ENCODE peak calls at places on chromosome 17, in ten cellular contexts. One of them, this sample, is unnamed.

GRCh38 chr17:14359251-14359939 is 58.5 kb downstream of the HS3ST3B1 start:
- DNase-seq in NCI-H526 treated with DMSO at 0.1 percent for 48 hours: no peak
- DNase-seq in kidney glomerular epithelial cell: peak
- DNase-seq in T-helper 22 cell: no peak
- DNase-seq in stimulated activated CD8-positive, alpha-beta memory T cell treated with anti-CD3 and anti-CD28 coated beads, Interleukin-7, amount 100 ng/mL, for 1 hour: peak
- DNase-seq in ACHN: no peak
- DNase-seq in BE2C: no peak
- DNase-seq in activated T-cell treated with anti-CD3 and anti-CD28 coated beads, Interleukin-2, amount 50 U/mL, for 72 hours: peak
- DNase-seq in activated CD8-positive, alpha-beta T cell treated with anti-CD3 and anti-CD28 coated beads for 36 hours: peak
- DNase-seq in C1 segment of cervical spinal cord: no peak
- DNase-seq in this sample: no peak

GRCh38 chr17:60161598-60162330 is 12.0 kb downstream of the CA4 start:
- DNase-seq in NCI-H526 treated with DMSO at 0.1 percent for 48 hours: no peak
- DNase-seq in kidney glomerular epithelial cell: no peak
- DNase-seq in T-helper 22 cell: no peak
- DNase-seq in stimulated activated CD8-positive, alpha-beta memory T cell treated with anti-CD3 and anti-CD28 coated beads, Interleukin-7, amount 100 ng/mL, for 1 hour: no peak
- DNase-seq in ACHN: no peak
- DNase-seq in BE2C: no peak
- DNase-seq in activated T-cell treated with anti-CD3 and anti-CD28 coated beads, Interleukin-2, amount 50 U/mL, for 72 hours: no peak
- DNase-seq in activated CD8-positive, alpha-beta T cell treated with anti-CD3 and anti-CD28 coated beads for 36 hours: no peak
- DNase-seq in C1 segment of cervical spinal cord: no peak
- DNase-seq in this sample: no peak

GRCh38 chr17:64264891-64265290 is 1.8 kb upstream of the TEX2 start:
- DNase-seq in NCI-H526 treated with DMSO at 0.1 percent for 48 hours: no peak
- DNase-seq in kidney glomerular epithelial cell: peak
- DNase-seq in T-helper 22 cell: no peak
- DNase-seq in stimulated activated CD8-positive, alpha-beta memory T cell treated with anti-CD3 and anti-CD28 coated beads, Interleukin-7, amount 100 ng/mL, for 1 hour: no peak
- DNase-seq in ACHN: no peak
- DNase-seq in BE2C: no peak
- DNase-seq in activated T-cell treated with anti-CD3 and anti-CD28 coated beads, Interleukin-2, amount 50 U/mL, for 72 hours: no peak
- DNase-seq in activated CD8-positive, alpha-beta T cell treated with anti-CD3 and anti-CD28 coated beads for 36 hours: no peak
- DNase-seq in C1 segment of cervical spinal cord: no peak
- DNase-seq in this sample: no peak

GRCh38 chr17:75601057-75601987 is 13.7 kb downstream of the MYO15B start:
- DNase-seq in NCI-H526 treated with DMSO at 0.1 percent for 48 hours: peak
- DNase-seq in kidney glomerular epithelial cell: no peak
- DNase-seq in T-helper 22 cell: no peak
- DNase-seq in stimulated activated CD8-positive, alpha-beta memory T cell treated with anti-CD3 and anti-CD28 coated beads, Interleukin-7, amount 100 ng/mL, for 1 hour: peak
- DNase-seq in ACHN: peak
- DNase-seq in BE2C: peak
- DNase-seq in activated T-cell treated with anti-CD3 and anti-CD28 coated beads, Interleukin-2, amount 50 U/mL, for 72 hours: peak
- DNase-seq in activated CD8-positive, alpha-beta T cell treated with anti-CD3 and anti-CD28 coated beads for 36 hours: peak
- DNase-seq in C1 segment of cervical spinal cord: peak
- DNase-seq in this sample: peak

GRCh38 chr17:5000237-5000639 is 2.5 kb downstream of the KIF1C start:
- DNase-seq in NCI-H526 treated with DMSO at 0.1 percent for 48 hours: no peak
- DNase-seq in kidney glomerular epithelial cell: no peak
- DNase-seq in T-helper 22 cell: no peak
- DNase-seq in stimulated activated CD8-positive, alpha-beta memory T cell treated with anti-CD3 and anti-CD28 coated beads, Interleukin-7, amount 100 ng/mL, for 1 hour: no peak
- DNase-seq in ACHN: no peak
- DNase-seq in BE2C: no peak
- DNase-seq in activated T-cell treated with anti-CD3 and anti-CD28 coated beads, Interleukin-2, amount 50 U/mL, for 72 hours: no peak
- DNase-seq in activated CD8-positive, alpha-beta T cell treated with anti-CD3 and anti-CD28 coated beads for 36 hours: no peak
- DNase-seq in C1 segment of cervical spinal cord: no peak
- DNase-seq in this sample: no peak

GRCh38 chr17:49496183-49496865 is 1.2 kb downstream of the NGFR start:
- DNase-seq in NCI-H526 treated with DMSO at 0.1 percent for 48 hours: no peak
- DNase-seq in kidney glomerular epithelial cell: no peak
- DNase-seq in T-helper 22 cell: peak
- DNase-seq in stimulated activated CD8-positive, alpha-beta memory T cell treated with anti-CD3 and anti-CD28 coated beads, Interleukin-7, amount 100 ng/mL, for 1 hour: peak
- DNase-seq in ACHN: peak
- DNase-seq in BE2C: peak
- DNase-seq in activated T-cell treated with anti-CD3 and anti-CD28 coated beads, Interleukin-2, amount 50 U/mL, for 72 hours: peak
- DNase-seq in activated CD8-positive, alpha-beta T cell treated with anti-CD3 and anti-CD28 coated beads for 36 hours: peak
- DNase-seq in C1 segment of cervical spinal cord: peak
- DNase-seq in this sample: no peak

GRCh38 chr17:22265807-22266206 is 573.5 kb downstream of the KCNJ18 start:
- DNase-seq in NCI-H526 treated with DMSO at 0.1 percent for 48 hours: no peak
- DNase-seq in kidney glomerular epithelial cell: no peak
- DNase-seq in T-helper 22 cell: no peak
- DNase-seq in stimulated activated CD8-positive, alpha-beta memory T cell treated with anti-CD3 and anti-CD28 coated beads, Interleukin-7, amount 100 ng/mL, for 1 hour: no peak
- DNase-seq in ACHN: no peak
- DNase-seq in BE2C: no peak
- DNase-seq in activated T-cell treated with anti-CD3 and anti-CD28 coated beads, Interleukin-2, amount 50 U/mL, for 72 hours: no peak
- DNase-seq in activated CD8-positive, alpha-beta T cell treated with anti-CD3 and anti-CD28 coated beads for 36 hours: no peak
- DNase-seq in C1 segment of cervical spinal cord: no peak
- DNase-seq in this sample: no peak

GRCh38 chr17:81364278-81365147 is 30.7 kb upstream of the BAHCC1 start:
- DNase-seq in NCI-H526 treated with DMSO at 0.1 percent for 48 hours: no peak
- DNase-seq in kidney glomerular epithelial cell: no peak
- DNase-seq in T-helper 22 cell: no peak
- DNase-seq in stimulated activated CD8-positive, alpha-beta memory T cell treated with anti-CD3 and anti-CD28 coated beads, Interleukin-7, amount 100 ng/mL, for 1 hour: no peak
- DNase-seq in ACHN: no peak
- DNase-seq in BE2C: no peak
- DNase-seq in activated T-cell treated with anti-CD3 and anti-CD28 coated beads, Interleukin-2, amount 50 U/mL, for 72 hours: no peak
- DNase-seq in activated CD8-positive, alpha-beta T cell treated with anti-CD3 and anti-CD28 coated beads for 36 hours: no peak
- DNase-seq in C1 segment of cervical spinal cord: no peak
- DNase-seq in this sample: no peak

GRCh38 chr17:382644-383533 is 30.3 kb upstream of the RPH3AL start:
- DNase-seq in NCI-H526 treated with DMSO at 0.1 percent for 48 hours: no peak
- DNase-seq in kidney glomerular epithelial cell: peak
- DNase-seq in T-helper 22 cell: no peak
- DNase-seq in stimulated activated CD8-positive, alpha-beta memory T cell treated with anti-CD3 and anti-CD28 coated beads, Interleukin-7, amount 100 ng/mL, for 1 hour: no peak
- DNase-seq in ACHN: no peak
- DNase-seq in BE2C: peak
- DNase-seq in activated T-cell treated with anti-CD3 and anti-CD28 coated beads, Interleukin-2, amount 50 U/mL, for 72 hours: no peak
- DNase-seq in activated CD8-positive, alpha-beta T cell treated with anti-CD3 and anti-CD28 coated beads for 36 hours: no peak
- DNase-seq in C1 segment of cervical spinal cord: no peak
- DNase-seq in this sample: no peak

GRCh38 chr17:888998-889401 is 90.6 kb downstream of the NXN start:
- DNase-seq in NCI-H526 treated with DMSO at 0.1 percent for 48 hours: no peak
- DNase-seq in kidney glomerular epithelial cell: no peak
- DNase-seq in T-helper 22 cell: no peak
- DNase-seq in stimulated activated CD8-positive, alpha-beta memory T cell treated with anti-CD3 and anti-CD28 coated beads, Interleukin-7, amount 100 ng/mL, for 1 hour: no peak
- DNase-seq in ACHN: no peak
- DNase-seq in BE2C: no peak
- DNase-seq in activated T-cell treated with anti-CD3 and anti-CD28 coated beads, Interleukin-2, amount 50 U/mL, for 72 hours: peak
- DNase-seq in activated CD8-positive, alpha-beta T cell treated with anti-CD3 and anti-CD28 coated beads for 36 hours: peak
- DNase-seq in C1 segment of cervical spinal cord: no peak
- DNase-seq in this sample: no peak

GRCh38 chr17:74569392-74570003 is 2.2 kb upstream of the CD300H start:
- DNase-seq in NCI-H526 treated with DMSO at 0.1 percent for 48 hours: no peak
- DNase-seq in kidney glomerular epithelial cell: peak
- DNase-seq in T-helper 22 cell: no peak
- DNase-seq in stimulated activated CD8-positive, alpha-beta memory T cell treated with anti-CD3 and anti-CD28 coated beads, Interleukin-7, amount 100 ng/mL, for 1 hour: no peak
- DNase-seq in ACHN: peak
- DNase-seq in BE2C: no peak
- DNase-seq in activated T-cell treated with anti-CD3 and anti-CD28 coated beads, Interleukin-2, amount 50 U/mL, for 72 hours: peak
- DNase-seq in activated CD8-positive, alpha-beta T cell treated with anti-CD3 and anti-CD28 coated beads for 36 hours: peak
- DNase-seq in C1 segment of cervical spinal cord: peak
- DNase-seq in this sample: no peak

GRCh38 chr17:49162866-49163265 is 30.3 kb downstream of the B4GALNT2 start:
- DNase-seq in NCI-H526 treated with DMSO at 0.1 percent for 48 hours: no peak
- DNase-seq in kidney glomerular epithelial cell: no peak
- DNase-seq in T-helper 22 cell: no peak
- DNase-seq in stimulated activated CD8-positive, alpha-beta memory T cell treated with anti-CD3 and anti-CD28 coated beads, Interleukin-7, amount 100 ng/mL, for 1 hour: no peak
- DNase-seq in ACHN: no peak
- DNase-seq in BE2C: no peak
- DNase-seq in activated T-cell treated with anti-CD3 and anti-CD28 coated beads, Interleukin-2, amount 50 U/mL, for 72 hours: no peak
- DNase-seq in activated CD8-positive, alpha-beta T cell treated with anti-CD3 and anti-CD28 coated beads for 36 hours: no peak
- DNase-seq in C1 segment of cervical spinal cord: no peak
- DNase-seq in this sample: no peak

GRCh38 chr17:33260638-33261037 is 32.5 kb downstream of the ASIC2 start:
- DNase-seq in NCI-H526 treated with DMSO at 0.1 percent for 48 hours: no peak
- DNase-seq in kidney glomerular epithelial cell: no peak
- DNase-seq in T-helper 22 cell: no peak
- DNase-seq in stimulated activated CD8-positive, alpha-beta memory T cell treated with anti-CD3 and anti-CD28 coated beads, Interleukin-7, amount 100 ng/mL, for 1 hour: no peak
- DNase-seq in ACHN: no peak
- DNase-seq in BE2C: no peak
- DNase-seq in activated T-cell treated with anti-CD3 and anti-CD28 coated beads, Interleukin-2, amount 50 U/mL, for 72 hours: no peak
- DNase-seq in activated CD8-positive, alpha-beta T cell treated with anti-CD3 and anti-CD28 coated beads for 36 hours: no peak
- DNase-seq in C1 segment of cervical spinal cord: no peak
- DNase-seq in this sample: no peak

GRCh38 chr17:46170609-46171432 is 22.4 kb downstream of the KANSL1 start:
- DNase-seq in NCI-H526 treated with DMSO at 0.1 percent for 48 hours: no peak
- DNase-seq in kidney glomerular epithelial cell: no peak
- DNase-seq in T-helper 22 cell: no peak
- DNase-seq in stimulated activated CD8-positive, alpha-beta memory T cell treated with anti-CD3 and anti-CD28 coated beads, Interleukin-7, amount 100 ng/mL, for 1 hour: no peak
- DNase-seq in ACHN: no peak
- DNase-seq in BE2C: no peak
- DNase-seq in activated T-cell treated with anti-CD3 and anti-CD28 coated beads, Interleukin-2, amount 50 U/mL, for 72 hours: no peak
- DNase-seq in activated CD8-positive, alpha-beta T cell treated with anti-CD3 and anti-CD28 coated beads for 36 hours: no peak
- DNase-seq in C1 segment of cervical spinal cord: no peak
- DNase-seq in this sample: no peak

GRCh38 chr17:4750606-4751005 is 10.9 kb upstream of the CXCL16 start:
- DNase-seq in NCI-H526 treated with DMSO at 0.1 percent for 48 hours: no peak
- DNase-seq in kidney glomerular epithelial cell: no peak
- DNase-seq in T-helper 22 cell: no peak
- DNase-seq in stimulated activated CD8-positive, alpha-beta memory T cell treated with anti-CD3 and anti-CD28 coated beads, Interleukin-7, amount 100 ng/mL, for 1 hour: no peak
- DNase-seq in ACHN: no peak
- DNase-seq in BE2C: no peak
- DNase-seq in activated T-cell treated with anti-CD3 and anti-CD28 coated beads, Interleukin-2, amount 50 U/mL, for 72 hours: no peak
- DNase-seq in activated CD8-positive, alpha-beta T cell treated with anti-CD3 and anti-CD28 coated beads for 36 hours: no peak
- DNase-seq in C1 segment of cervical spinal cord: no peak
- DNase-seq in this sample: no peak

GRCh38 chr17:40552806-40553693 is 12.2 kb downstream of the CCR7 start:
- DNase-seq in NCI-H526 treated with DMSO at 0.1 percent for 48 hours: no peak
- DNase-seq in kidney glomerular epithelial cell: no peak
- DNase-seq in T-helper 22 cell: no peak
- DNase-seq in stimulated activated CD8-positive, alpha-beta memory T cell treated with anti-CD3 and anti-CD28 coated beads, Interleukin-7, amount 100 ng/mL, for 1 hour: no peak
- DNase-seq in ACHN: no peak
- DNase-seq in BE2C: no peak
- DNase-seq in activated T-cell treated with anti-CD3 and anti-CD28 coated beads, Interleukin-2, amount 50 U/mL, for 72 hours: peak
- DNase-seq in activated CD8-positive, alpha-beta T cell treated with anti-CD3 and anti-CD28 coated beads for 36 hours: peak
- DNase-seq in C1 segment of cervical spinal cord: no peak
- DNase-seq in this sample: no peak

GRCh38 chr17:82384051-82384729 is 12.6 kb downstream of the UTS2R start:
- DNase-seq in NCI-H526 treated with DMSO at 0.1 percent for 48 hours: peak
- DNase-seq in kidney glomerular epithelial cell: no peak
- DNase-seq in T-helper 22 cell: no peak
- DNase-seq in stimulated activated CD8-positive, alpha-beta memory T cell treated with anti-CD3 and anti-CD28 coated beads, Interleukin-7, amount 100 ng/mL, for 1 hour: no peak
- DNase-seq in ACHN: no peak
- DNase-seq in BE2C: peak
- DNase-seq in activated T-cell treated with anti-CD3 and anti-CD28 coated beads, Interleukin-2, amount 50 U/mL, for 72 hours: no peak
- DNase-seq in activated CD8-positive, alpha-beta T cell treated with anti-CD3 and anti-CD28 coated beads for 36 hours: no peak
- DNase-seq in C1 segment of cervical spinal cord: no peak
- DNase-seq in this sample: no peak

GRCh38 chr17:41360291-41360995 is 9.2 kb downstream of the KRT33B start:
- DNase-seq in NCI-H526 treated with DMSO at 0.1 percent for 48 hours: no peak
- DNase-seq in kidney glomerular epithelial cell: peak
- DNase-seq in T-helper 22 cell: no peak
- DNase-seq in stimulated activated CD8-positive, alpha-beta memory T cell treated with anti-CD3 and anti-CD28 coated beads, Interleukin-7, amount 100 ng/mL, for 1 hour: no peak
- DNase-seq in ACHN: peak
- DNase-seq in BE2C: no peak
- DNase-seq in activated T-cell treated with anti-CD3 and anti-CD28 coated beads, Interleukin-2, amount 50 U/mL, for 72 hours: no peak
- DNase-seq in activated CD8-positive, alpha-beta T cell treated with anti-CD3 and anti-CD28 coated beads for 36 hours: no peak
- DNase-seq in C1 segment of cervical spinal cord: no peak
- DNase-seq in this sample: no peak

GRCh38 chr17:75909051-75909811 is 4.5 kb upstream of the MRPL38 start:
- DNase-seq in NCI-H526 treated with DMSO at 0.1 percent for 48 hours: peak
- DNase-seq in kidney glomerular epithelial cell: no peak
- DNase-seq in T-helper 22 cell: no peak
- DNase-seq in stimulated activated CD8-positive, alpha-beta memory T cell treated with anti-CD3 and anti-CD28 coated beads, Interleukin-7, amount 100 ng/mL, for 1 hour: no peak
- DNase-seq in ACHN: no peak
- DNase-seq in BE2C: peak
- DNase-seq in activated T-cell treated with anti-CD3 and anti-CD28 coated beads, Interleukin-2, amount 50 U/mL, for 72 hours: no peak
- DNase-seq in activated CD8-positive, alpha-beta T cell treated with anti-CD3 and anti-CD28 coated beads for 36 hours: no peak
- DNase-seq in C1 segment of cervical spinal cord: no peak
- DNase-seq in this sample: no peak

GRCh38 chr17:76261421-76262215 is 3.5 kb upstream of the UBALD2 start:
- DNase-seq in NCI-H526 treated with DMSO at 0.1 percent for 48 hours: no peak
- DNase-seq in kidney glomerular epithelial cell: no peak
- DNase-seq in T-helper 22 cell: no peak
- DNase-seq in stimulated activated CD8-positive, alpha-beta memory T cell treated with anti-CD3 and anti-CD28 coated beads, Interleukin-7, amount 100 ng/mL, for 1 hour: no peak
- DNase-seq in ACHN: no peak
- DNase-seq in BE2C: no peak
- DNase-seq in activated T-cell treated with anti-CD3 and anti-CD28 coated beads, Interleukin-2, amount 50 U/mL, for 72 hours: peak
- DNase-seq in activated CD8-positive, alpha-beta T cell treated with anti-CD3 and anti-CD28 coated beads for 36 hours: peak
- DNase-seq in C1 segment of cervical spinal cord: peak
- DNase-seq in this sample: no peak

GRCh38 chr17:14744716-14745115 is 443.8 kb downstream of the HS3ST3B1 start:
- DNase-seq in NCI-H526 treated with DMSO at 0.1 percent for 48 hours: no peak
- DNase-seq in kidney glomerular epithelial cell: no peak
- DNase-seq in T-helper 22 cell: no peak
- DNase-seq in stimulated activated CD8-positive, alpha-beta memory T cell treated with anti-CD3 and anti-CD28 coated beads, Interleukin-7, amount 100 ng/mL, for 1 hour: no peak
- DNase-seq in ACHN: no peak
- DNase-seq in BE2C: no peak
- DNase-seq in activated T-cell treated with anti-CD3 and anti-CD28 coated beads, Interleukin-2, amount 50 U/mL, for 72 hours: peak
- DNase-seq in activated CD8-positive, alpha-beta T cell treated with anti-CD3 and anti-CD28 coated beads for 36 hours: peak
- DNase-seq in C1 segment of cervical spinal cord: no peak
- DNase-seq in this sample: no peak

GRCh38 chr17:49104511-49105074 is 28.0 kb upstream of the B4GALNT2 start:
- DNase-seq in NCI-H526 treated with DMSO at 0.1 percent for 48 hours: no peak
- DNase-seq in kidney glomerular epithelial cell: no peak
- DNase-seq in T-helper 22 cell: no peak
- DNase-seq in stimulated activated CD8-positive, alpha-beta memory T cell treated with anti-CD3 and anti-CD28 coated beads, Interleukin-7, amount 100 ng/mL, for 1 hour: no peak
- DNase-seq in ACHN: no peak
- DNase-seq in BE2C: no peak
- DNase-seq in activated T-cell treated with anti-CD3 and anti-CD28 coated beads, Interleukin-2, amount 50 U/mL, for 72 hours: no peak
- DNase-seq in activated CD8-positive, alpha-beta T cell treated with anti-CD3 and anti-CD28 coated beads for 36 hours: no peak
- DNase-seq in C1 segment of cervical spinal cord: no peak
- DNase-seq in this sample: no peak

GRCh38 chr17:79690988-79691836 is 39.5 kb upstream of the ENPP7 start:
- DNase-seq in NCI-H526 treated with DMSO at 0.1 percent for 48 hours: no peak
- DNase-seq in kidney glomerular epithelial cell: no peak
- DNase-seq in T-helper 22 cell: no peak
- DNase-seq in stimulated activated CD8-positive, alpha-beta memory T cell treated with anti-CD3 and anti-CD28 coated beads, Interleukin-7, amount 100 ng/mL, for 1 hour: no peak
- DNase-seq in ACHN: no peak
- DNase-seq in BE2C: no peak
- DNase-seq in activated T-cell treated with anti-CD3 and anti-CD28 coated beads, Interleukin-2, amount 50 U/mL, for 72 hours: no peak
- DNase-seq in activated CD8-positive, alpha-beta T cell treated with anti-CD3 and anti-CD28 coated beads for 36 hours: no peak
- DNase-seq in C1 segment of cervical spinal cord: no peak
- DNase-seq in this sample: peak

GRCh38 chr17:74851612-74852236 is 8.0 kb downstream of the GRIN2C start:
- DNase-seq in NCI-H526 treated with DMSO at 0.1 percent for 48 hours: peak
- DNase-seq in kidney glomerular epithelial cell: no peak
- DNase-seq in T-helper 22 cell: no peak
- DNase-seq in stimulated activated CD8-positive, alpha-beta memory T cell treated with anti-CD3 and anti-CD28 coated beads, Interleukin-7, amount 100 ng/mL, for 1 hour: no peak
- DNase-seq in ACHN: no peak
- DNase-seq in BE2C: no peak
- DNase-seq in activated T-cell treated with anti-CD3 and anti-CD28 coated beads, Interleukin-2, amount 50 U/mL, for 72 hours: no peak
- DNase-seq in activated CD8-positive, alpha-beta T cell treated with anti-CD3 and anti-CD28 coated beads for 36 hours: no peak
- DNase-seq in C1 segment of cervical spinal cord: no peak
- DNase-seq in this sample: no peak

GRCh38 chr17:1289695-1290094 is 10.2 kb downstream of the TRARG1 start:
- DNase-seq in NCI-H526 treated with DMSO at 0.1 percent for 48 hours: no peak
- DNase-seq in kidney glomerular epithelial cell: no peak
- DNase-seq in T-helper 22 cell: no peak
- DNase-seq in stimulated activated CD8-positive, alpha-beta memory T cell treated with anti-CD3 and anti-CD28 coated beads, Interleukin-7, amount 100 ng/mL, for 1 hour: no peak
- DNase-seq in ACHN: no peak
- DNase-seq in BE2C: no peak
- DNase-seq in activated T-cell treated with anti-CD3 and anti-CD28 coated beads, Interleukin-2, amount 50 U/mL, for 72 hours: no peak
- DNase-seq in activated CD8-positive, alpha-beta T cell treated with anti-CD3 and anti-CD28 coated beads for 36 hours: no peak
- DNase-seq in C1 segment of cervical spinal cord: no peak
- DNase-seq in this sample: no peak

GRCh38 chr17:5182597-5183409 is 8.9 kb downstream of the ZNF594 start:
- DNase-seq in NCI-H526 treated with DMSO at 0.1 percent for 48 hours: no peak
- DNase-seq in kidney glomerular epithelial cell: no peak
- DNase-seq in T-helper 22 cell: no peak
- DNase-seq in stimulated activated CD8-positive, alpha-beta memory T cell treated with anti-CD3 and anti-CD28 coated beads, Interleukin-7, amount 100 ng/mL, for 1 hour: no peak
- DNase-seq in ACHN: no peak
- DNase-seq in BE2C: no peak
- DNase-seq in activated T-cell treated with anti-CD3 and anti-CD28 coated beads, Interleukin-2, amount 50 U/mL, for 72 hours: no peak
- DNase-seq in activated CD8-positive, alpha-beta T cell treated with anti-CD3 and anti-CD28 coated beads for 36 hours: no peak
- DNase-seq in C1 segment of cervical spinal cord: no peak
- DNase-seq in this sample: no peak

GRCh38 chr17:80416260-80416939 is 1.4 kb downstream of the ENDOV start:
- DNase-seq in NCI-H526 treated with DMSO at 0.1 percent for 48 hours: no peak
- DNase-seq in kidney glomerular epithelial cell: no peak
- DNase-seq in T-helper 22 cell: no peak
- DNase-seq in stimulated activated CD8-positive, alpha-beta memory T cell treated with anti-CD3 and anti-CD28 coated beads, Interleukin-7, amount 100 ng/mL, for 1 hour: no peak
- DNase-seq in ACHN: no peak
- DNase-seq in BE2C: no peak
- DNase-seq in activated T-cell treated with anti-CD3 and anti-CD28 coated beads, Interleukin-2, amount 50 U/mL, for 72 hours: no peak
- DNase-seq in activated CD8-positive, alpha-beta T cell treated with anti-CD3 and anti-CD28 coated beads for 36 hours: no peak
- DNase-seq in C1 segment of cervical spinal cord: no peak
- DNase-seq in this sample: no peak

GRCh38 chr17:45218895-45219661 is 2.6 kb upstream of the FMNL1 start:
- DNase-seq in NCI-H526 treated with DMSO at 0.1 percent for 48 hours: peak
- DNase-seq in kidney glomerular epithelial cell: peak
- DNase-seq in T-helper 22 cell: peak
- DNase-seq in stimulated activated CD8-positive, alpha-beta memory T cell treated with anti-CD3 and anti-CD28 coated beads, Interleukin-7, amount 100 ng/mL, for 1 hour: peak
- DNase-seq in ACHN: peak
- DNase-seq in BE2C: peak
- DNase-seq in activated T-cell treated with anti-CD3 and anti-CD28 coated beads, Interleukin-2, amount 50 U/mL, for 72 hours: peak
- DNase-seq in activated CD8-positive, alpha-beta T cell treated with anti-CD3 and anti-CD28 coated beads for 36 hours: peak
- DNase-seq in C1 segment of cervical spinal cord: peak
- DNase-seq in this sample: peak

This sample was measured in NCI-H1048.